ENCODE peak calls at places on chromosomes 13 and 19, in six cellular contexts. One of them, this sample, is unnamed.

GRCh38 chr13:68056816-68057710 is 826.9 kb upstream of the PCDH9 start:
- DNase-seq in T follicular helper cell: no peak
- DNase-seq in globus pallidus: no peak
- DNase-seq in Ammon's horn: no peak
- DNase-seq in stimulated activated CD4-positive, alpha-beta T cell treated with anti-CD3 and anti-CD28 coated beads, Interleukin-1b, Interleukin-23, amount 100 ng/mL, for 1 hour: no peak
- DNase-seq in tibial artery: no peak
- DNase-seq in this sample: peak; percentile 4

GRCh38 chr19:33678796-33679195 is 57.0 kb downstream of the CHST8 start:
- DNase-seq in T follicular helper cell: no peak
- DNase-seq in globus pallidus: peak; percentile 75
- DNase-seq in Ammon's horn: peak; percentile 78
- DNase-seq in stimulated activated CD4-positive, alpha-beta T cell treated with anti-CD3 and anti-CD28 coated beads, Interleukin-1b, Interleukin-23, amount 100 ng/mL, for 1 hour: no peak
- DNase-seq in tibial artery: peak; percentile 16
- DNase-seq in this sample: no peak

GRCh38 chr19:30741539-30741938 is 369.4 kb downstream of the ZNF536 start:
- DNase-seq in T follicular helper cell: no peak
- DNase-seq in globus pallidus: no peak
- DNase-seq in Ammon's horn: no peak
- DNase-seq in stimulated activated CD4-positive, alpha-beta T cell treated with anti-CD3 and anti-CD28 coated beads, Interleukin-1b, Interleukin-23, amount 100 ng/mL, for 1 hour: no peak
- DNase-seq in tibial artery: no peak
- DNase-seq in this sample: no peak

GRCh38 chr19:45779231-45780145 is 2.8 kb downstream of the DMPK start:
- DNase-seq in T follicular helper cell: peak; percentile 73
- DNase-seq in globus pallidus: no peak
- DNase-seq in Ammon's horn: no peak
- DNase-seq in stimulated activated CD4-positive, alpha-beta T cell treated with anti-CD3 and anti-CD28 coated beads, Interleukin-1b, Interleukin-23, amount 100 ng/mL, for 1 hour: peak; percentile 41
- DNase-seq in tibial artery: peak; percentile 86
- DNase-seq in this sample: peak; percentile 98

GRCh38 chr13:97205971-97206370 is 16.2 kb upstream of the MBNL2 start:
- DNase-seq in T follicular helper cell: no peak
- DNase-seq in globus pallidus: no peak
- DNase-seq in Ammon's horn: no peak
- DNase-seq in stimulated activated CD4-positive, alpha-beta T cell treated with anti-CD3 and anti-CD28 coated beads, Interleukin-1b, Interleukin-23, amount 100 ng/mL, for 1 hour: no peak
- DNase-seq in tibial artery: no peak
- DNase-seq in this sample: no peak

GRCh38 chr19:47111081-47111589 is 2.4 kb downstream of the ZC3H4 start:
- DNase-seq in T follicular helper cell: peak; percentile 30
- DNase-seq in globus pallidus: no peak
- DNase-seq in Ammon's horn: peak; percentile 36
- DNase-seq in stimulated activated CD4-positive, alpha-beta T cell treated with anti-CD3 and anti-CD28 coated beads, Interleukin-1b, Interleukin-23, amount 100 ng/mL, for 1 hour: no peak
- DNase-seq in tibial artery: no peak
- DNase-seq in this sample: peak; percentile 69

GRCh38 chr19:55528030-55528801 is 8.7 kb downstream of the SBK2 start:
- DNase-seq in T follicular helper cell: no peak
- DNase-seq in globus pallidus: no peak
- DNase-seq in Ammon's horn: peak; percentile 57
- DNase-seq in stimulated activated CD4-positive, alpha-beta T cell treated with anti-CD3 and anti-CD28 coated beads, Interleukin-1b, Interleukin-23, amount 100 ng/mL, for 1 hour: no peak
- DNase-seq in tibial artery: no peak
- DNase-seq in this sample: no peak

GRCh38 chr13:70613295-70613694 is 505.0 kb upstream of the KLHL1 start:
- DNase-seq in T follicular helper cell: no peak
- DNase-seq in globus pallidus: no peak
- DNase-seq in Ammon's horn: no peak
- DNase-seq in stimulated activated CD4-positive, alpha-beta T cell treated with anti-CD3 and anti-CD28 coated beads, Interleukin-1b, Interleukin-23, amount 100 ng/mL, for 1 hour: no peak
- DNase-seq in tibial artery: no peak
- DNase-seq in this sample: no peak

GRCh38 chr19:45767410-45767880 is 1.6 kb downstream of the SIX5 start:
- DNase-seq in T follicular helper cell: no peak
- DNase-seq in globus pallidus: no peak
- DNase-seq in Ammon's horn: no peak
- DNase-seq in stimulated activated CD4-positive, alpha-beta T cell treated with anti-CD3 and anti-CD28 coated beads, Interleukin-1b, Interleukin-23, amount 100 ng/mL, for 1 hour: no peak
- DNase-seq in tibial artery: peak; percentile 89
- DNase-seq in this sample: peak; percentile 88

GRCh38 chr13:113622791-113623490 is 35.1 kb downstream of the ATP4B start:
- DNase-seq in T follicular helper cell: no peak
- DNase-seq in globus pallidus: no peak
- DNase-seq in Ammon's horn: no peak
- DNase-seq in stimulated activated CD4-positive, alpha-beta T cell treated with anti-CD3 and anti-CD28 coated beads, Interleukin-1b, Interleukin-23, amount 100 ng/mL, for 1 hour: no peak
- DNase-seq in tibial artery: no peak
- DNase-seq in this sample: no peak

GRCh38 chr13:70985371-70985770 is 877.1 kb upstream of the KLHL1 start:
- DNase-seq in T follicular helper cell: no peak
- DNase-seq in globus pallidus: no peak
- DNase-seq in Ammon's horn: no peak
- DNase-seq in stimulated activated CD4-positive, alpha-beta T cell treated with anti-CD3 and anti-CD28 coated beads, Interleukin-1b, Interleukin-23, amount 100 ng/mL, for 1 hour: no peak
- DNase-seq in tibial artery: no peak
- DNase-seq in this sample: no peak

GRCh38 chr13:29369060-29369743 is 226.3 kb downstream of the SLC7A1 start:
- DNase-seq in T follicular helper cell: no peak
- DNase-seq in globus pallidus: peak; percentile 44
- DNase-seq in Ammon's horn: peak; percentile 75
- DNase-seq in stimulated activated CD4-positive, alpha-beta T cell treated with anti-CD3 and anti-CD28 coated beads, Interleukin-1b, Interleukin-23, amount 100 ng/mL, for 1 hour: no peak
- DNase-seq in tibial artery: no peak
- DNase-seq in this sample: no peak

GRCh38 chr13:49374585-49375290 is 69.1 kb downstream of the CAB39L start:
- DNase-seq in T follicular helper cell: no peak
- DNase-seq in globus pallidus: no peak
- DNase-seq in Ammon's horn: no peak
- DNase-seq in stimulated activated CD4-positive, alpha-beta T cell treated with anti-CD3 and anti-CD28 coated beads, Interleukin-1b, Interleukin-23, amount 100 ng/mL, for 1 hour: no peak
- DNase-seq in tibial artery: no peak
- DNase-seq in this sample: no peak

GRCh38 chr13:22837980-22838615 is 342.7 kb upstream of the SGCG start:
- DNase-seq in T follicular helper cell: no peak
- DNase-seq in globus pallidus: peak; percentile 8
- DNase-seq in Ammon's horn: no peak
- DNase-seq in stimulated activated CD4-positive, alpha-beta T cell treated with anti-CD3 and anti-CD28 coated beads, Interleukin-1b, Interleukin-23, amount 100 ng/mL, for 1 hour: no peak
- DNase-seq in tibial artery: no peak
- DNase-seq in this sample: no peak

GRCh38 chr19:33622809-33623511 is 1.2 kb downstream of the CHST8 start:
- DNase-seq in T follicular helper cell: no peak
- DNase-seq in globus pallidus: no peak
- DNase-seq in Ammon's horn: no peak
- DNase-seq in stimulated activated CD4-positive, alpha-beta T cell treated with anti-CD3 and anti-CD28 coated beads, Interleukin-1b, Interleukin-23, amount 100 ng/mL, for 1 hour: no peak
- DNase-seq in tibial artery: no peak
- DNase-seq in this sample: no peak

GRCh38 chr13:32496574-32497160 is 41.9 kb downstream of the N4BP2L2 start:
- DNase-seq in T follicular helper cell: no peak
- DNase-seq in globus pallidus: no peak
- DNase-seq in Ammon's horn: no peak
- DNase-seq in stimulated activated CD4-positive, alpha-beta T cell treated with anti-CD3 and anti-CD28 coated beads, Interleukin-1b, Interleukin-23, amount 100 ng/mL, for 1 hour: no peak
- DNase-seq in tibial artery: no peak
- DNase-seq in this sample: no peak

GRCh38 chr13:112733661-112734379 is 44.0 kb downstream of the ATP11A start:
- DNase-seq in T follicular helper cell: no peak
- DNase-seq in globus pallidus: no peak
- DNase-seq in Ammon's horn: no peak
- DNase-seq in stimulated activated CD4-positive, alpha-beta T cell treated with anti-CD3 and anti-CD28 coated beads, Interleukin-1b, Interleukin-23, amount 100 ng/mL, for 1 hour: no peak
- DNase-seq in tibial artery: no peak
- DNase-seq in this sample: no peak

GRCh38 chr13:84439108-84439507 is 556.8 kb upstream of the SLITRK1 start:
- DNase-seq in T follicular helper cell: no peak
- DNase-seq in globus pallidus: no peak
- DNase-seq in Ammon's horn: no peak
- DNase-seq in stimulated activated CD4-positive, alpha-beta T cell treated with anti-CD3 and anti-CD28 coated beads, Interleukin-1b, Interleukin-23, amount 100 ng/mL, for 1 hour: no peak
- DNase-seq in tibial artery: no peak
- DNase-seq in this sample: no peak

GRCh38 chr13:25738797-25739196 is 313.0 kb downstream of the SHISA2 start:
- DNase-seq in T follicular helper cell: no peak
- DNase-seq in globus pallidus: no peak
- DNase-seq in Ammon's horn: no peak
- DNase-seq in stimulated activated CD4-positive, alpha-beta T cell treated with anti-CD3 and anti-CD28 coated beads, Interleukin-1b, Interleukin-23, amount 100 ng/mL, for 1 hour: no peak
- DNase-seq in tibial artery: no peak
- DNase-seq in this sample: no peak

GRCh38 chr13:112702983-112703379 is 13.1 kb downstream of the ATP11A start:
- DNase-seq in T follicular helper cell: no peak
- DNase-seq in globus pallidus: no peak
- DNase-seq in Ammon's horn: no peak
- DNase-seq in stimulated activated CD4-positive, alpha-beta T cell treated with anti-CD3 and anti-CD28 coated beads, Interleukin-1b, Interleukin-23, amount 100 ng/mL, for 1 hour: no peak
- DNase-seq in tibial artery: no peak
- DNase-seq in this sample: no peak

GRCh38 chr13:95191821-95192220 is 109.4 kb downstream of the ABCC4 start:
- DNase-seq in T follicular helper cell: peak; percentile 24
- DNase-seq in globus pallidus: peak; percentile 60
- DNase-seq in Ammon's horn: peak; percentile 86
- DNase-seq in stimulated activated CD4-positive, alpha-beta T cell treated with anti-CD3 and anti-CD28 coated beads, Interleukin-1b, Interleukin-23, amount 100 ng/mL, for 1 hour: no peak
- DNase-seq in tibial artery: peak; percentile 62
- DNase-seq in this sample: peak; percentile 59

GRCh38 chr13:75812751-75813181 is 176.6 kb downstream of the LMO7 start:
- DNase-seq in T follicular helper cell: no peak
- DNase-seq in globus pallidus: no peak
- DNase-seq in Ammon's horn: no peak
- DNase-seq in stimulated activated CD4-positive, alpha-beta T cell treated with anti-CD3 and anti-CD28 coated beads, Interleukin-1b, Interleukin-23, amount 100 ng/mL, for 1 hour: no peak
- DNase-seq in tibial artery: no peak
- DNase-seq in this sample: no peak

GRCh38 chr19:42074513-42075363 is 1.2 kb upstream of the ZNF574 start:
- DNase-seq in T follicular helper cell: no peak
- DNase-seq in globus pallidus: no peak
- DNase-seq in Ammon's horn: peak; percentile 24
- DNase-seq in stimulated activated CD4-positive, alpha-beta T cell treated with anti-CD3 and anti-CD28 coated beads, Interleukin-1b, Interleukin-23, amount 100 ng/mL, for 1 hour: no peak
- DNase-seq in tibial artery: no peak
- DNase-seq in this sample: no peak

GRCh38 chr13:36131215-36131930 is at the start of gene DCLK1:
- DNase-seq in T follicular helper cell: no peak
- DNase-seq in globus pallidus: peak; percentile 20
- DNase-seq in Ammon's horn: peak; percentile 69
- DNase-seq in stimulated activated CD4-positive, alpha-beta T cell treated with anti-CD3 and anti-CD28 coated beads, Interleukin-1b, Interleukin-23, amount 100 ng/mL, for 1 hour: no peak
- DNase-seq in tibial artery: peak; percentile 75
- DNase-seq in this sample: peak; percentile 34

GRCh38 chr19:38683393-38684077 is 36.1 kb downstream of the ACTN4 start:
- DNase-seq in T follicular helper cell: no peak
- DNase-seq in globus pallidus: no peak
- DNase-seq in Ammon's horn: no peak
- DNase-seq in stimulated activated CD4-positive, alpha-beta T cell treated with anti-CD3 and anti-CD28 coated beads, Interleukin-1b, Interleukin-23, amount 100 ng/mL, for 1 hour: no peak
- DNase-seq in tibial artery: peak; percentile 77
- DNase-seq in this sample: peak; percentile 95

GRCh38 chr19:55080915-55081772 is 5.5 kb downstream of the EPS8L1 start:
- DNase-seq in T follicular helper cell: peak; percentile 76
- DNase-seq in globus pallidus: no peak
- DNase-seq in Ammon's horn: no peak
- DNase-seq in stimulated activated CD4-positive, alpha-beta T cell treated with anti-CD3 and anti-CD28 coated beads, Interleukin-1b, Interleukin-23, amount 100 ng/mL, for 1 hour: peak; percentile 75
- DNase-seq in tibial artery: no peak
- DNase-seq in this sample: peak; percentile 88

GRCh38 chr13:43180837-43181236 is 157.5 kb downstream of the DNAJC15 start:
- DNase-seq in T follicular helper cell: no peak
- DNase-seq in globus pallidus: no peak
- DNase-seq in Ammon's horn: no peak
- DNase-seq in stimulated activated CD4-positive, alpha-beta T cell treated with anti-CD3 and anti-CD28 coated beads, Interleukin-1b, Interleukin-23, amount 100 ng/mL, for 1 hour: no peak
- DNase-seq in tibial artery: no peak
- DNase-seq in this sample: no peak